ENCODE peak calls at places on chromosomes 3 and 15, in ten cellular contexts. A is C1 segment of cervical spinal cord; V is ureter; E is NCI-H1105 treated with DMSO at 0.1 percent for 48 hours; Q is ascending aorta; W is ELR; O is NCI-H2081 treated with DMSO at 0.1 percent for 48 hours; Y is naive thymus-derived CD4-positive, alpha-beta T cell; X is omental fat pad; B is fibroblast of gingiva. N is an unnamed sample.

GRCh38 chr3:143535994-143536784 is 312.1 kb downstream of the SLC9A9 start:
- DNase-seq in A (no peak), V (no peak), E (no peak), Q (no peak), W (no peak), O (no peak), Y (no peak), X (no peak), B (no peak), N (no peak)

GRCh38 chr15:51751687-51752683 is 588 bp downstream of the TMOD2 start:
- DNase-seq in A (no peak), V (no peak), E (peak), Q (no peak), W (peak), O (no peak), Y (no peak), X (no peak), B (peak), N (peak)

GRCh38 chr3:186826316-186826977 is 16.1 kb upstream of the ADIPOQ start:
- DNase-seq in A (no peak), V (no peak), E (no peak), Q (no peak), W (no peak), O (no peak), Y (peak), X (no peak), B (no peak), N (no peak)

GRCh38 chr15:44435893-44436667 is 8.7 kb downstream of the CTDSPL2 start:
- DNase-seq in A (no peak), V (no peak), E (no peak), Q (no peak), W (peak), O (no peak), Y (no peak), X (no peak), B (no peak), N (no peak)

GRCh38 chr15:74786659-74787165 is 4.8 kb downstream of the CSK start:
- DNase-seq in A (no peak), V (no peak), E (no peak), Q (no peak), W (no peak), O (no peak), Y (no peak), X (no peak), B (no peak), N (no peak)

GRCh38 chr3:52286777-52287110 is 884 bp upstream of the GLYCTK start:
- DNase-seq in A (no peak), V (no peak), E (no peak), Q (no peak), W (no peak), O (no peak), Y (no peak), X (no peak), B (peak), N (no peak)

GRCh38 chr15:88623061-88623460 is 1.9 kb downstream of the AEN start:
- DNase-seq in A (no peak), V (no peak), E (no peak), Q (no peak), W (peak), O (no peak), Y (no peak), X (peak), B (peak), N (peak)

GRCh38 chr3:192409838-192410683 is 317.3 kb downstream of the FGF12 start:
- DNase-seq in A (no peak), V (no peak), E (no peak), Q (no peak), W (no peak), O (no peak), Y (no peak), X (no peak), B (no peak), N (no peak)

GRCh38 chr3:186273586-186273985 is 88.4 kb downstream of the DGKG start:
- DNase-seq in A (no peak), V (no peak), E (no peak), Q (no peak), W (no peak), O (no peak), Y (no peak), X (no peak), B (no peak), N (no peak)

GRCh38 chr3:65666426-65667091 is 372.2 kb downstream of the MAGI1 start:
- DNase-seq in A (no peak), V (no peak), E (no peak), Q (no peak), W (peak), O (no peak), Y (no peak), X (no peak), B (no peak), N (no peak)

GRCh38 chr15:99408236-99409096 is 157.2 kb downstream of the LRRC28 start:
- DNase-seq in A (no peak), V (no peak), E (peak), Q (no peak), W (no peak), O (no peak), Y (no peak), X (no peak), B (peak), N (peak)

GRCh38 chr15:77568960-77569646 is 63.6 kb downstream of the LINGO1 start:
- DNase-seq in A (no peak), V (peak), E (no peak), Q (no peak), W (no peak), O (no peak), Y (no peak), X (peak), B (no peak), N (no peak)

GRCh38 chr3:62918752-62919151 is 43.5 kb upstream of the CADPS start:
- DNase-seq in A (no peak), V (no peak), E (no peak), Q (no peak), W (no peak), O (no peak), Y (no peak), X (no peak), B (no peak), N (no peak)

GRCh38 chr3:52187576-52187975 is 10.4 kb upstream of the ALAS1 start:
- DNase-seq in A (no peak), V (no peak), E (no peak), Q (no peak), W (no peak), O (no peak), Y (no peak), X (no peak), B (no peak), N (no peak)

GRCh38 chr3:177597325-177598109 is 400.2 kb upstream of the TBL1XR1 start:
- DNase-seq in A (peak), V (no peak), E (peak), Q (no peak), W (peak), O (peak), Y (peak), X (no peak), B (peak), N (no peak)

GRCh38 chr3:64354221-64354620 is 129.0 kb upstream of the PRICKLE2 start:
- DNase-seq in A (no peak), V (no peak), E (no peak), Q (no peak), W (peak), O (no peak), Y (no peak), X (no peak), B (no peak), N (no peak)

GRCh38 chr15:73927003-73927475 is 777 bp downstream of the LOXL1 start:
- DNase-seq in A (no peak), V (peak), E (peak), Q (no peak), W (peak), O (no peak), Y (peak), X (no peak), B (no peak), N (no peak)

GRCh38 chr3:12706504-12707253 is 42.8 kb upstream of the RAF1 start:
- DNase-seq in A (no peak), V (peak), E (no peak), Q (no peak), W (peak), O (peak), Y (peak), X (no peak), B (peak), N (peak)

GRCh38 chr3:175620093-175620492 is 761.0 kb downstream of the NAALADL2 start:
- DNase-seq in A (no peak), V (no peak), E (no peak), Q (no peak), W (no peak), O (no peak), Y (no peak), X (no peak), B (no peak), N (no peak)

GRCh38 chr3:27325419-27325818 is 43.8 kb downstream of the NEK10 start:
- DNase-seq in A (no peak), V (no peak), E (no peak), Q (no peak), W (peak), O (no peak), Y (no peak), X (no peak), B (no peak), N (no peak)

GRCh38 chr3:156601497-156601896 is 46.6 kb upstream of the SSR3 start:
- DNase-seq in A (no peak), V (no peak), E (no peak), Q (no peak), W (peak), O (no peak), Y (no peak), X (no peak), B (no peak), N (no peak)

GRCh38 chr3:29555590-29555989 is 274.7 kb downstream of the RBMS3 start:
- DNase-seq in A (no peak), V (no peak), E (no peak), Q (no peak), W (no peak), O (no peak), Y (no peak), X (no peak), B (peak), N (no peak)

GRCh38 chr15:59299919-59300617 is 72.6 kb downstream of the MYO1E start:
- DNase-seq in A (peak), V (peak), E (no peak), Q (peak), W (peak), O (no peak), Y (peak), X (peak), B (peak), N (peak)

GRCh38 chr3:194395201-194395600 is 3.9 kb downstream of the GP5 start:
- DNase-seq in A (no peak), V (no peak), E (peak), Q (no peak), W (no peak), O (peak), Y (no peak), X (no peak), B (peak), N (no peak)

GRCh38 chr3:184491867-184492615 is 69.5 kb upstream of the EPHB3 start:
- DNase-seq in A (no peak), V (no peak), E (no peak), Q (no peak), W (no peak), O (no peak), Y (no peak), X (no peak), B (no peak), N (no peak)

GRCh38 chr15:69531302-69532027 is 78.8 kb downstream of the RPLP1 start:
- DNase-seq in A (no peak), V (no peak), E (peak), Q (no peak), W (no peak), O (no peak), Y (no peak), X (no peak), B (no peak), N (no peak)

GRCh38 chr3:9397911-9398714 is 698 bp downstream of the SETD5 start:
- DNase-seq in A (peak), V (peak), E (peak), Q (peak), W (peak), O (no peak), Y (peak), X (no peak), B (peak), N (no peak)

GRCh38 chr15:32688151-32688639 is 29.6 kb upstream of the GREM1 start:
- DNase-seq in A (no peak), V (no peak), E (peak), Q (no peak), W (peak), O (peak), Y (no peak), X (no peak), B (no peak), N (no peak)

GRCh38 chr3:66502267-66502874 is 1.5 kb upstream of the LRIG1 start:
- DNase-seq in A (no peak), V (no peak), E (no peak), Q (no peak), W (peak), O (no peak), Y (no peak), X (no peak), B (no peak), N (no peak)

GRCh38 chr3:79815478-79815877 is 47.7 kb upstream of the ROBO1 start:
- DNase-seq in A (no peak), V (no peak), E (no peak), Q (no peak), W (no peak), O (no peak), Y (no peak), X (no peak), B (no peak), N (no peak)

GRCh38 chr3:53045784-53046170 is at the start of gene SFMBT1:
- DNase-seq in A (peak), V (peak), E (peak), Q (no peak), W (peak), O (no peak), Y (peak), X (no peak), B (peak), N (peak)

GRCh38 chr3:21533047-21533446 is 218.0 kb downstream of the ZNF385D start:
- DNase-seq in A (no peak), V (no peak), E (peak), Q (no peak), W (no peak), O (no peak), Y (no peak), X (no peak), B (no peak), N (no peak)

GRCh38 chr3:15647629-15648167 is 46.2 kb downstream of the BTD start:
- DNase-seq in A (no peak), V (no peak), E (no peak), Q (no peak), W (peak), O (no peak), Y (peak), X (no peak), B (peak), N (no peak)

GRCh38 chr3:72177075-72178050 is 392.4 kb upstream of the PROK2 start:
- DNase-seq in A (peak), V (peak), E (no peak), Q (no peak), W (no peak), O (no peak), Y (peak), X (no peak), B (peak), N (no peak)

GRCh38 chr15:97815841-97816240 is 144.7 kb upstream of the ARRDC4 start:
- DNase-seq in A (no peak), V (no peak), E (no peak), Q (no peak), W (no peak), O (no peak), Y (no peak), X (no peak), B (no peak), N (no peak)

N was measured in T1000.